ENCODE peak calls at places on chromosomes 5 and 9, in six cellular contexts. K, W, A, E, X and T are unnamed samples.

GRCh38 chr9:78295731-78296130 is 1.2 kb upstream of the PSAT1 start:
- DNase-seq in K (no peak), W (peak; percentile 37), A (no peak), E (no peak), X (no peak), T (no peak)

GRCh38 chr9:133132174-133132573 is 11.1 kb upstream of the RALGDS start:
- DNase-seq in K (no peak), W (no peak), A (no peak), E (no peak), X (no peak), T (no peak)

GRCh38 chr9:133833388-133834025 is 95.4 kb upstream of the SARDH start:
- DNase-seq in K (no peak), W (no peak), A (no peak), E (no peak), X (no peak), T (no peak)

GRCh38 chr9:35335164-35335563 is 154.7 kb upstream of the RUSC2 start:
- DNase-seq in K (no peak), W (peak; percentile 33), A (no peak), E (no peak), X (no peak), T (no peak)

GRCh38 chr9:87973791-87974292 is 491 bp downstream of the CDK20 start:
- DNase-seq in K (no peak), W (peak; percentile 17), A (no peak), E (no peak), X (no peak), T (no peak)

GRCh38 chr5:353599-354580 is 32.4 kb downstream of the AHRR start:
- DNase-seq in K (no peak), W (no peak), A (no peak), E (no peak), X (no peak), T (peak; percentile 8)

GRCh38 chr5:154778534-154778933 is 23.4 kb downstream of the LARP1 start:
- DNase-seq in K (no peak), W (no peak), A (no peak), E (no peak), X (no peak), T (no peak)

GRCh38 chr5:135545115-135545514 is 9.4 kb upstream of the NEUROG1 start:
- DNase-seq in K (no peak), W (no peak), A (no peak), E (no peak), X (no peak), T (no peak)

GRCh38 chr5:147708708-147709107 is 73.8 kb downstream of the JAKMIP2 start:
- DNase-seq in K (no peak), W (no peak), A (no peak), E (no peak), X (no peak), T (no peak)

GRCh38 chr5:172455511-172456061 is 1.3 kb upstream of the SH3PXD2B start:
- DNase-seq in K (no peak), W (peak; percentile 72), A (peak; percentile 9), E (peak; percentile 65), X (no peak), T (peak; percentile 79)

GRCh38 chr5:78791416-78792100 is 143.0 kb upstream of the LHFPL2 start:
- DNase-seq in K (no peak), W (no peak), A (no peak), E (no peak), X (no peak), T (no peak)

GRCh38 chr9:5708414-5708813 is 79.5 kb downstream of the RIC1 start:
- DNase-seq in K (no peak), W (no peak), A (no peak), E (no peak), X (no peak), T (no peak)

GRCh38 chr5:107213025-107213424 is 457.7 kb downstream of the EFNA5 start:
- DNase-seq in K (no peak), W (no peak), A (no peak), E (no peak), X (no peak), T (no peak)

GRCh38 chr5:31068287-31068686 is 125.2 kb upstream of the CDH6 start:
- DNase-seq in K (no peak), W (no peak), A (no peak), E (no peak), X (no peak), T (no peak)

GRCh38 chr5:103259705-103260355 is 1.3 kb downstream of the MACIR start:
- DNase-seq in K (peak; percentile 18), W (peak; percentile 47), A (peak; percentile 54), E (peak; percentile 41), X (peak; percentile 47), T (peak; percentile 37)

GRCh38 chr5:10663531-10664183 is 97.4 kb downstream of the DAP start:
- DNase-seq in K (no peak), W (peak; percentile 78), A (no peak), E (peak; percentile 53), X (peak; percentile 81), T (peak; percentile 63)

GRCh38 chr9:130432796-130433167 is 12.0 kb upstream of the ASS1 start:
- DNase-seq in K (no peak), W (no peak), A (no peak), E (no peak), X (no peak), T (no peak)

GRCh38 chr5:68757813-68758212 is 336.0 kb upstream of the SLC30A5 start:
- DNase-seq in K (no peak), W (no peak), A (peak; percentile 18), E (no peak), X (no peak), T (no peak)

GRCh38 chr9:109975574-109976327 is 195.8 kb downstream of the PALM2AKAP2 start:
- DNase-seq in K (no peak), W (peak; percentile 93), A (no peak), E (peak; percentile 59), X (no peak), T (peak; percentile 81)

GRCh38 chr5:145872914-145873313 is at the start of gene GRXCR2:
- DNase-seq in K (no peak), W (no peak), A (no peak), E (no peak), X (no peak), T (no peak)

GRCh38 chr5:35229076-35230042 is 928 bp downstream of the PRLR start:
- DNase-seq in K (no peak), W (no peak), A (peak; percentile 62), E (no peak), X (no peak), T (peak; percentile 18)

GRCh38 chr5:13227520-13227919 is 717.0 kb downstream of the DNAH5 start:
- DNase-seq in K (no peak), W (peak; percentile 17), A (no peak), E (no peak), X (no peak), T (no peak)

GRCh38 chr9:6827370-6827949 is 69.7 kb downstream of the KDM4C start:
- DNase-seq in K (peak; percentile 47), W (peak; percentile 66), A (no peak), E (peak; percentile 31), X (peak; percentile 74), T (peak; percentile 29)

GRCh38 chr9:4792572-4793411 is at the start of gene RCL1:
- DNase-seq in K (peak; percentile 95), W (peak; percentile 89), A (peak; percentile 97), E (peak; percentile 99), X (peak; percentile 99), T (peak; percentile 99)

GRCh38 chr5:145540375-145540774 is 294.8 kb downstream of the PRELID2 start:
- DNase-seq in K (no peak), W (peak; percentile 28), A (no peak), E (no peak), X (no peak), T (no peak)

GRCh38 chr5:157778121-157778805 is 34.8 kb downstream of the LSM11 start:
- DNase-seq in K (peak; percentile 87), W (peak; percentile 33), A (peak; percentile 71), E (no peak), X (peak; percentile 84), T (no peak)

GRCh38 chr5:107486489-107486888 is 184.2 kb downstream of the EFNA5 start:
- DNase-seq in K (no peak), W (peak; percentile 14), A (no peak), E (no peak), X (no peak), T (no peak)

GRCh38 chr9:103281126-103281525 is 286.0 kb downstream of the CYLC2 start:
- DNase-seq in K (no peak), W (no peak), A (no peak), E (no peak), X (no peak), T (no peak)

GRCh38 chr5:133360693-133361479 is 251.5 kb downstream of the FSTL4 start:
- DNase-seq in K (peak; percentile 17), W (no peak), A (no peak), E (no peak), X (no peak), T (no peak)

GRCh38 chr5:77853353-77853907 is 77.3 kb upstream of the TBCA start:
- DNase-seq in K (peak; percentile 67), W (no peak), A (no peak), E (no peak), X (no peak), T (no peak)

GRCh38 chr5:39253211-39253610 is 33.8 kb upstream of the FYB1 start:
- DNase-seq in K (no peak), W (peak; percentile 22), A (no peak), E (no peak), X (no peak), T (peak; percentile 52)

GRCh38 chr5:176889321-176890280 is 9.5 kb downstream of the HK3 start:
- DNase-seq in K (no peak), W (no peak), A (peak; percentile 4), E (no peak), X (no peak), T (no peak)

GRCh38 chr5:92353107-92354030 is 970.3 kb upstream of the ARRDC3 start:
- DNase-seq in K (no peak), W (peak; percentile 5), A (no peak), E (no peak), X (no peak), T (peak; percentile 11)